ENCODE peak calls at places on chromosomes 13 and 19, in six cellular contexts. P, N, Q, U, B and W are unnamed samples.

GRCh38 chr19:39542198-39542597 is 2.2 kb upstream of the EID2 start:
- DNase-seq in U (no peak), B (no peak), P (no peak), N (peak; percentile 24), Q (no peak), W (no peak)

GRCh38 chr19:18157465-18158063 is 4.6 kb downstream of the PIK3R2 start:
- DNase-seq in B (no peak), Q (no peak), N (peak; percentile 62), P (no peak), U (peak; percentile 87), W (no peak)

GRCh38 chr19:41893899-41894298 is 10.9 kb downstream of the ARHGEF1 start:
- DNase-seq in B (no peak), P (no peak), N (no peak), Q (peak; percentile 59), U (no peak), W (peak; percentile 47)

GRCh38 chr13:97122381-97122996 is 99.6 kb upstream of the MBNL2 start:
- DNase-seq in Q (no peak), P (peak; percentile 85), U (no peak), B (no peak), N (no peak), W (no peak)

GRCh38 chr19:4234142-4234861 is 5.0 kb downstream of the EBI3 start:
- DNase-seq in U (no peak), Q (peak; percentile 62), P (no peak), N (no peak), B (no peak), W (no peak)

GRCh38 chr19:36060430-36060829 is 5.7 kb downstream of the WDR62 start:
- DNase-seq in Q (no peak), U (peak; percentile 61), N (peak; percentile 51), P (no peak), B (no peak), W (peak; percentile 28)

GRCh38 chr13:111666377-111666776 is 345.9 kb downstream of the TEX29 start:
- DNase-seq in N (peak; percentile 34), Q (no peak), U (no peak), B (peak; percentile 0), P (no peak), W (no peak)

GRCh38 chr19:7509625-7510024 is 6.3 kb upstream of the ZNF358 start:
- DNase-seq in P (no peak), N (peak; percentile 67), B (no peak), U (no peak), Q (no peak), W (peak; percentile 63)

GRCh38 chr19:41546386-41546789 is 29.6 kb upstream of the CEACAM21 start:
- DNase-seq in N (no peak), P (no peak), U (no peak), Q (no peak), B (no peak), W (no peak)

DNA sequence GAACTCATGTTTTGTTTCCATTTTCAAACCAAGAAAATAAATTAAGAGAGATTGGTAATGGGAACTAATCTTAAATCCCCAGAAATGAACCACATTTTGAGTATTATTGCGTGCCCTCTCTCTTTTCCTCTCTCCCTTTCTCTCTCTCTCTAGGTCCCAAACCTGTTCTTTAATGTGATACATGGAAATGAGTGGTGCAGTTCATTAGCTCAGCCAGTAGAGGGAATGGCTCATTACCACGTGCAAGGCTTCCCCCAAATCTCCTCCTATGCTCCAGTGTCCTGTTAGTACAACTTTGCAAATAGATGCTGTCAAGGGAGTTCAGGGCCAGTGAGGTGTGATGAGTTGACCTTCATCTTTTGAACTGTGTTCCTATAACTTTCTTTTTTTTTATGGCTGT is 178.4 kb downstream of the FGF9 start:
- DNase-seq in P (peak; percentile 40), N (no peak), B (peak; percentile 4), U (peak; percentile 26), Q (peak; percentile 52), W (peak; percentile 33)
- TF ChIP-seq JUND in P (no peak), N (no peak), B (no peak), U (no peak), Q (no peak), W (no peak)

GRCh38 chr13:102970542-102970941 is 95.7 kb downstream of the SLC10A2 start:
- DNase-seq in Q (no peak), B (peak; percentile 92), P (no peak), N (no peak), U (no peak), W (no peak)
- TF ChIP-seq JUND in Q (no peak), B (no peak), P (no peak), N (no peak), U (no peak), W (no peak)

GRCh38 chr13:106867249-106867648 is 299.3 kb upstream of the ARGLU1 start:
- DNase-seq in B (no peak), Q (no peak), U (peak; percentile 19), N (no peak), P (no peak), W (no peak)
- TF ChIP-seq JUND in B (no peak), Q (no peak), U (no peak), N (no peak), P (no peak), W (no peak)

GRCh38 chr13:100594731-100595130 is 6.1 kb upstream of the GGACT start:
- DNase-seq in U (no peak), B (no peak), N (peak; percentile 70), P (no peak), Q (peak; percentile 18), W (no peak)

GRCh38 chr13:100596516-100596915 is 7.9 kb upstream of the GGACT start:
- DNase-seq in N (no peak), P (no peak), Q (no peak), B (no peak), U (no peak), W (no peak)

GRCh38 chr13:100597253-100597652 is 8.7 kb upstream of the GGACT start:
- DNase-seq in B (no peak), U (no peak), P (no peak), N (no peak), Q (no peak), W (no peak)

GRCh38 chr13:100589178-100589725 is 663 bp upstream of the GGACT start:
- DNase-seq in Q (no peak), B (no peak), P (no peak), U (no peak), N (no peak), W (no peak)

DNA sequence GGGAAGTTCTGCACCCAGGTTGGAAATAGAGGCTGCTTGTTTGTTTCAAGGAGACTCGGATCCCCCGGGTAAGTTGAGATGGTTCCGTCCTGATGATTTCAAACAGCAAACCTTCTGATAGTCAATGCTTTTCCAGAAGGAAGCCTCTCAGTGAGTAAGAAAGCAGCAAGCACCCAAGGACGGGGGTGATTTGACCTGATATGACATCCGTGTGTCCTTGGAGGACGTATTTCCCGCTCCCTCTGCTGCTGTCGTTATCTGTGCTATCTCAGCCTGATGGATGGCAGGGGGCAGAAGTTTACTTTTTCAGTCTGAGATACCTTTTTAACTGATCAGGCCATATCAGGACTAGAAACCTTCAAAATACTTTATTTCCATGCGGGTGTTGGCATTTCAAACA is 5.7 kb upstream of the GGACT start:
- DNase-seq in P (no peak), Q (no peak), N (no peak), U (no peak), B (no peak), W (no peak)
- TF ChIP-seq JUND in P (no peak), Q (no peak), N (no peak), U (no peak), B (no peak), W (no peak)

GRCh38 chr19:48614436-48615144 is at the start of gene FAM83E:
- DNase-seq in B (no peak), U (no peak), Q (no peak), P (no peak), N (peak; percentile 86), W (no peak)
- TF ChIP-seq JUND in B (no peak), U (no peak), Q (no peak), P (peak; percentile 58), N (no peak), W (no peak)

GRCh38 chr19:29817316-29817715 is 5.5 kb downstream of the CCNE1 start:
- DNase-seq in Q (no peak), U (no peak), B (no peak), N (no peak), P (no peak), W (no peak)

GRCh38 chr19:29812881-29813275 is 1.1 kb downstream of the CCNE1 start:
- DNase-seq in Q (no peak), U (no peak), B (no peak), N (no peak), P (no peak), W (no peak)

GRCh38 chr19:29812080-29812880 is 489 bp downstream of the CCNE1 start:
- DNase-seq in Q (no peak), P (no peak), U (peak; percentile 71), B (no peak), N (peak; percentile 55), W (no peak)

GRCh38 chr19:29813665-29814064 is 1.9 kb downstream of the CCNE1 start:
- DNase-seq in B (no peak), P (no peak), N (no peak), Q (no peak), U (no peak), W (no peak)

GRCh38 chr19:29815231-29815630 is 3.4 kb downstream of the CCNE1 start:
- DNase-seq in B (peak; percentile 70), P (no peak), Q (no peak), U (no peak), N (no peak), W (no peak)
- TF ChIP-seq JUND in B (no peak), P (no peak), Q (no peak), U (no peak), N (no peak), W (no peak)

GRCh38 chr13:30766234-30766633 is 30.9 kb downstream of the ALOX5AP start:
- DNase-seq in U (no peak), P (no peak), N (no peak), B (no peak), Q (no peak), W (no peak)
- TF ChIP-seq JUND in U (no peak), P (no peak), N (no peak), B (no peak), Q (no peak), W (no peak)